ENCODE peak calls at places on chromosomes 7 and 10, in five cellular contexts. N, Q, S, M and J are unnamed samples. For H3K4me1, the result is how much of the 10 kb centered on the place peaks cover.

GRCh38 chr7:20030915-20031362 is 186.2 kb downstream of the MACC1 start:
- DNase-seq in N (no peak), Q (no peak), S (no peak), M (no peak), J (no peak)

GRCh38 chr7:84271550-84271949 is 77.0 kb upstream of the SEMA3A start:
- DNase-seq in N (no peak), Q (no peak), S (no peak), M (no peak), J (no peak)

GRCh38 chr7:66627876-66628360 is 763 bp upstream of the KCTD7 start:
- DNase-seq in N (no peak), Q (no peak), S (no peak), M (no peak), J (peak)

GRCh38 chr7:2099036-2099957 is 133.4 kb downstream of the MAD1L1 start:
- DNase-seq in N (no peak), Q (no peak), S (no peak), M (no peak), J (no peak)

GRCh38 chr7:37833107-37833817 is 15.1 kb upstream of the NME8 start:
- DNase-seq in N (peak), Q (peak), S (peak), M (peak), J (peak)

GRCh38 chr7:95205821-95206220 is 118.5 kb downstream of the PON1 start:
- DNase-seq in N (no peak), Q (no peak), S (no peak), M (peak), J (no peak)

GRCh38 chr7:33554046-33554445 is 351.3 kb upstream of the BMPER start:
- DNase-seq in N (no peak), Q (no peak), S (no peak), M (no peak), J (no peak)

GRCh38 chr10:114304566-114305421 is 65.7 kb downstream of the VWA2 start:
- DNase-seq in N (peak), Q (peak), S (peak), M (peak), J (peak)

GRCh38 chr10:107814865-107815487 is 650.5 kb upstream of the SORCS1 start:
- DNase-seq in N (peak), Q (peak), S (no peak), M (peak), J (peak)

GRCh38 chr10:13684252-13684791 is 97.6 kb downstream of the PRPF18 start:
- DNase-seq in N (peak), Q (peak), S (peak), M (peak), J (peak)

GRCh38 chr10:25561761-25562160 is 372.3 kb upstream of the MYO3A start:
- DNase-seq in N (no peak), Q (no peak), S (no peak), M (no peak), J (no peak)

GRCh38 chr10:25562547-25562946 is 371.5 kb upstream of the MYO3A start:
- DNase-seq in N (no peak), Q (no peak), S (no peak), M (no peak), J (no peak)

GRCh38 chr10:25565570-25565969 is 368.5 kb upstream of the MYO3A start:
- DNase-seq in N (no peak), Q (no peak), S (no peak), M (no peak), J (no peak)

DNA sequence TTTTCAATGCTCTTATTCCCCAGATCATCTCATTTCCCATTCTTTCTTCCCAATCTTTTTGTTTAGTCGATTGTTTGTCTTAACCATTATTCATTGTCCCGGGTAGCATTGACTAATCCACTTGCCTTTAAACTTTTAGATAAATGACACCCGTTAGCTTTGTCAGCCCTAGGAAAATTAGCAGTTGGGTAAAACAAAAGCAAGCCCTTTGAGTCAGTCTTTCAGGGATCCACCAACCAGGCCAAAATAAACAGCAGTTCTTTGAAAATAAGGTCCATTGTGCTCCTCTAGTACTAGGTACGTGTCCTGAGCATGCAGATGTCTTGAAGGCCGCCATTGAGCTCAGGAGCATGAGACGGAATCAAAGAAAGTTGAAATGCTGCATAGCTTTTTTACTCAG is 369.7 kb upstream of the MYO3A start:
- DNase-seq in N (no peak), Q (no peak), S (no peak), M (no peak), J (no peak)
- H3K27ac ChIP-seq in N (no peak), Q (no peak), S (no peak), M (no peak), J (no peak)

DNA sequence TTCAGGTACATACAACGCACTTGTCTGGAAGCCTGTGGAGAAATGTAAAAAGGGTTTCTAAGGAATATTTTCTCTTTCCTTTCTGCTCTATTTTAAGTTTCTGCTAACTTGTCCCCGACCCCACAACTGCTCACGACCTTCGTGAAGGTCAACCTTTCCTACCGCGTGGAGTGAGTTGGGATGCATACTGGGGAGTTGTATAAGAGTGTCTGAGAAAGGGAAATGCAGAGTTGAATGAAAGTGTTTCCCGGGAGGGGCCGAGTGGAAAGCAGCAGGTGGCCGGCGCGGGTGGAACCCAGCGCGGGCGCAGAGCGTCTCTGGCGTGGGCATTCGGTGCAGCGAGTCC is 17.9 kb upstream of the ACBD5 start:
- DNase-seq in N (no peak), Q (no peak), S (no peak), M (no peak), J (no peak)
- H3K4me3 ChIP-seq in N (peak), Q (peak), S (no peak), M (peak), J (peak)

GRCh38 chr7:55072251-55072650 is 53.4 kb downstream of the EGFR start:
- DNase-seq in N (no peak), Q (peak), S (no peak), M (no peak), J (no peak)

GRCh38 chr7:55070839-55071238 is 52.0 kb downstream of the EGFR start:
- DNase-seq in N (no peak), Q (peak), S (no peak), M (no peak), J (no peak)

GRCh38 chr7:55071411-55072188 is 52.8 kb downstream of the EGFR start:
- DNase-seq in N (no peak), Q (peak), S (no peak), M (no peak), J (no peak)

GRCh38 chr7:55074008-55074499 is 55.2 kb downstream of the EGFR start:
- DNase-seq in N (peak), Q (peak), S (no peak), M (no peak), J (no peak)

GRCh38 chr7:55073051-55073511 is 54.3 kb downstream of the EGFR start:
- DNase-seq in N (no peak), Q (peak), S (no peak), M (no peak), J (no peak)
- H3K4me1 ChIP-seq in N (half or more), Q (under half), S (under half), M (under half), J (under half)

DNA sequence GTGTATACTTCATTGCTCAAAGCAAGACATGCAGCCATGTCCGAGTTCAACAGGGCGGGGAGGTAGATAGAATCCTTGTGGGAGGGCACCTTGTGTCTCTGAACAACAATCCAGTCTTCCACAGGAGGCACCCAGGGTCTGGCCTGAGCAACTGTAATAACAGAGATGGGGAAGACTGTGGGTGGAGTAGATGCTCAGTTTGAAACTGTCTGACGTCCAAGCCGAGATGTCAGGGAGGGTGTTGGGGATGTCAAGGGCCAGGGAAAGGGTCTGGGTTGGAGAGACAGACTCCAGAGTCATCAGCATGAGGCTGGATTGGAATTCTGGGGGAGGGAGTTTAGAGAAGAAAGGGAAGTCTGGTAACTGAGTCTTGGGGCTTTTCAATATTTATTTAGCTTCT is 88.0 kb downstream of the FANK1 start:
- DNase-seq in N (no peak), Q (no peak), S (no peak), M (no peak), J (no peak)
- H3K27ac ChIP-seq in N (no peak), Q (no peak), S (no peak), M (no peak), J (no peak)

GRCh38 chr10:17212802-17213204 is 11.3 kb upstream of the TRDMT1 start:
- DNase-seq in N (no peak), Q (no peak), S (no peak), M (no peak), J (no peak)

GRCh38 chr10:17214991-17215781 is 12.9 kb upstream of the VIM start:
- DNase-seq in N (no peak), Q (no peak), S (no peak), M (peak), J (no peak)

GRCh38 chr10:17215782-17216122 is 12.3 kb upstream of the VIM start:
- DNase-seq in N (no peak), Q (no peak), S (no peak), M (no peak), J (no peak)

GRCh38 chr10:17213646-17214349 is 12.3 kb upstream of the TRDMT1 start:
- DNase-seq in N (no peak), Q (no peak), S (no peak), M (no peak), J (no peak)

GRCh38 chr10:17214486-17214885 is 13.0 kb upstream of the TRDMT1 start:
- DNase-seq in N (no peak), Q (no peak), S (no peak), M (no peak), J (no peak)
- H3K4me3 ChIP-seq in N (no peak), Q (no peak), S (no peak), M (no peak), J (no peak)

GRCh38 chr7:70765651-70766050 is 366.3 kb upstream of the GALNT17 start:
- DNase-seq in N (no peak), Q (no peak), S (no peak), M (no peak), J (no peak)

GRCh38 chr7:70766109-70766508 is 365.8 kb upstream of the GALNT17 start:
- DNase-seq in N (no peak), Q (no peak), S (no peak), M (no peak), J (no peak)

GRCh38 chr7:70764004-70764691 is 367.8 kb upstream of the GALNT17 start:
- DNase-seq in N (no peak), Q (no peak), S (no peak), M (no peak), J (no peak)

GRCh38 chr7:70764701-70765208 is 367.2 kb upstream of the GALNT17 start:
- DNase-seq in N (no peak), Q (no peak), S (no peak), M (no peak), J (no peak)

DNA sequence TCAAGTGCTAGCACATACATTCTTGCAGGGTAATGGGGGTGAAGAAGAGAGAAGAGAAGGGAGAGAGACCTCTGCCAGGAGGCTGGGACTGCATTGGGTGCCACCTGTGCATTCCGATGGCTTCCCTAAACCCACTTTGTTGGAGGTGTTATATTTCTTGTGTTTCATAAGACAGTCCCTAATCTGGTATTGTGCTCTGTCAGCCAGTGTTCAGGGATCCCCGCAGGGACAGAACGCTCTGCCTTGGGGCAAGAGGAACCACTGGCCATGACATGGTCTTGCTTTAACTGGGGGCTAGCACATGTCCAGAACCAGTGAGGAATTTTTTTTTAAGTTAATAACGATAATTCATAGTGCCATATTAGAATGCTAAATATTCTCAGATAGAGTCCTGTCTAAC is 365.2 kb upstream of the GALNT17 start:
- DNase-seq in N (no peak), Q (no peak), S (no peak), M (no peak), J (no peak)
- H3K4me1 ChIP-seq in N (under half), Q (under half), S (under half), M (under half), J (under half)